ENCODE peak calls at places on chromosomes 12 and 14, in eight cellular contexts. V is lower lobe of right lung, E is uterus, Q is pancreas, A is fibroblast of mammary gland, O is breast epithelium, D is HL-60, M is tibial nerve. K is an unnamed sample.

GRCh38 chr12:88325076-88325827 is 183.1 kb downstream of the TMTC3 start:
- DNase-seq in V (no peak), E (no peak), Q (no peak), A (peak; percentile 97), O (no peak), D (no peak), M (no peak), K (peak; percentile 94)

GRCh38 chr12:43238281-43238680 is 313.7 kb downstream of the ADAMTS20 start:
- DNase-seq in V (no peak), E (no peak), Q (no peak), A (peak; percentile 3), O (no peak), D (no peak), M (no peak), K (peak; percentile 4)

GRCh38 chr12:96578526-96579125 is 89.2 kb downstream of the CFAP54 start:
- DNase-seq in V (no peak), E (no peak), Q (no peak), A (peak; percentile 71), O (no peak), D (peak; percentile 13), M (no peak), K (peak; percentile 16)

GRCh38 chr12:93957870-93958269 is 190.5 kb upstream of the PLXNC1 start:
- DNase-seq in V (no peak), E (no peak), Q (no peak), A (peak; percentile 82), O (no peak), D (no peak), M (no peak), K (peak; percentile 71)

GRCh38 chr12:76236640-76237039 is 111.6 kb downstream of the BBS10 start:
- DNase-seq in V (no peak), E (no peak), Q (no peak), A (peak; percentile 47), O (no peak), D (no peak), M (no peak), K (no peak)

GRCh38 chr14:47262801-47263200 is 412.6 kb downstream of the MDGA2 start:
- DNase-seq in V (no peak), E (no peak), Q (no peak), A (no peak), O (no peak), D (no peak), M (no peak), K (no peak)

GRCh38 chr12:40693503-40693863 is 1.2 kb downstream of the CNTN1 start:
- DNase-seq in V (peak; percentile 44), E (peak; percentile 22), Q (no peak), A (no peak), O (peak; percentile 24), D (no peak), M (peak; percentile 49), K (no peak)

GRCh38 chr12:81128930-81129554 is 51.2 kb downstream of the ACSS3 start:
- DNase-seq in V (no peak), E (peak; percentile 19), Q (peak; percentile 18), A (peak; percentile 60), O (no peak), D (peak; percentile 16), M (no peak), K (peak; percentile 24)

GRCh38 chr12:32217354-32218310 is 111.0 kb downstream of the BICD1 start:
- DNase-seq in V (peak; percentile 69), E (no peak), Q (no peak), A (peak; percentile 86), O (no peak), D (peak; percentile 61), M (peak; percentile 29), K (peak; percentile 89)

GRCh38 chr14:101619484-101619883 is 58.2 kb downstream of the DIO3 start:
- DNase-seq in V (no peak), E (no peak), Q (no peak), A (no peak), O (no peak), D (no peak), M (no peak), K (no peak)

GRCh38 chr12:56630180-56630632 is at the start of gene BAZ2A:
- DNase-seq in V (peak; percentile 93), E (peak; percentile 83), Q (peak; percentile 93), A (peak; percentile 67), O (peak; percentile 78), D (peak; percentile 90), M (peak; percentile 81), K (peak; percentile 94)

DNA sequence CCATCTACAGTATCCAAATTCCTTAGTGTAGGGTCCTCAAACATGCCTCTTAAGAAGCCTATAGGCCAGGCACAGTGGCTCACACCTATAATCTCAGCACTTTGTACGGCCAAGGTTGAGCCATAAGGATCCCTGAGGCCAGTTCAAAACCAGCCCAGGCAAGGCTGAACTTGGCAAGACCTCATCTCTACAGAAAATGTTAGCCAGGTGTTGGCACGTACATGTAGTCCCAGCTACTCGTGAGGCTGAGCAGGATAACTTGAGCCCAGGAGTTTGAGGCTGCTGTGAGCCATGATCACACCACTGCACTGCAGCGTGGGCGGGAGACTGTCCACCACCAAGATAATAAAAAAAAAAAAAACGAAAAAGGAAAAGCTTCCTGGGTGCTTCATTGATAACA is 6.8 kb downstream of the CCDC59 start:
- DNase-seq in V (no peak), E (no peak), Q (no peak), A (no peak), O (no peak), D (no peak), M (no peak), K (no peak)
- TF ChIP-seq CTCF in V (no peak), E (no peak), Q (no peak), A (no peak), O (no peak), D (no peak), M (no peak), K (no peak)

DNA sequence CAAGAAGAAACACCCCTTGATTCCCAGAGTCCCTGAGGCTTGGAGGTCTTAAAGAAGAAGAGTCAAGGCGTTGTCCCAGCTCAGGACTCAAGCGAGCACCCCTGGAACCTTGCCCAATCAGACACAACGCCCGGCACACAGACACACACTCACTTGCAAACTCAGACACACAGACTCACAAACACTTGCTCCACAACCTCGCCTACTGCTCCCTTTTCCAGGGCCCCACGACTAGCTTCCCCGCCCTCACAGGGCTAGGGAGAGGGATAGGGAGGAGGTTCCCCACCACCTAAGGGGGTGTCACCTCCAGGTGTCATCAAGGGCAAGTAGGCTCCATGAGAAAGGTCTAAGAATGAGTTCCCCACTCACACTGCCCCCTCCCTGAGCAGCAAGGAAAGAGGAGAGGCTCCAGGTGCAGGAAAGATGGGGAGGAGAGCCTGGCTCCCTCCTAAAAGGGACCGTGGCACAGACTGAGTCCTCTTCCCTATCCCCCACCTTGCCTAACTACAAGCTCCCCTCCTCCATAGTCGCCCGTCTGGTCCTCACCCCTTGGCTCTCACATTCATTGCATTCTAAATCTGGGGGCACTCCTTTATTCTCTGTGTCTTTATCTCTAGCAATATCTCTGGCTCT is 717 bp downstream of the WNT10B start:
- DNase-seq in V (no peak), E (no peak), Q (no peak), A (no peak), O (no peak), D (no peak), M (no peak), K (no peak)
- H3K4me3 ChIP-seq in V (peak overlapping the region; percentile 43), E (no peak overlapping the region), Q (no peak overlapping the region), A (no peak overlapping the region), O (peak overlapping the region; percentile 65), D (peak overlapping the region; percentile 55), M (peak overlapping the region; percentile 39), K (peak overlapping the region; percentile 32)

DNA sequence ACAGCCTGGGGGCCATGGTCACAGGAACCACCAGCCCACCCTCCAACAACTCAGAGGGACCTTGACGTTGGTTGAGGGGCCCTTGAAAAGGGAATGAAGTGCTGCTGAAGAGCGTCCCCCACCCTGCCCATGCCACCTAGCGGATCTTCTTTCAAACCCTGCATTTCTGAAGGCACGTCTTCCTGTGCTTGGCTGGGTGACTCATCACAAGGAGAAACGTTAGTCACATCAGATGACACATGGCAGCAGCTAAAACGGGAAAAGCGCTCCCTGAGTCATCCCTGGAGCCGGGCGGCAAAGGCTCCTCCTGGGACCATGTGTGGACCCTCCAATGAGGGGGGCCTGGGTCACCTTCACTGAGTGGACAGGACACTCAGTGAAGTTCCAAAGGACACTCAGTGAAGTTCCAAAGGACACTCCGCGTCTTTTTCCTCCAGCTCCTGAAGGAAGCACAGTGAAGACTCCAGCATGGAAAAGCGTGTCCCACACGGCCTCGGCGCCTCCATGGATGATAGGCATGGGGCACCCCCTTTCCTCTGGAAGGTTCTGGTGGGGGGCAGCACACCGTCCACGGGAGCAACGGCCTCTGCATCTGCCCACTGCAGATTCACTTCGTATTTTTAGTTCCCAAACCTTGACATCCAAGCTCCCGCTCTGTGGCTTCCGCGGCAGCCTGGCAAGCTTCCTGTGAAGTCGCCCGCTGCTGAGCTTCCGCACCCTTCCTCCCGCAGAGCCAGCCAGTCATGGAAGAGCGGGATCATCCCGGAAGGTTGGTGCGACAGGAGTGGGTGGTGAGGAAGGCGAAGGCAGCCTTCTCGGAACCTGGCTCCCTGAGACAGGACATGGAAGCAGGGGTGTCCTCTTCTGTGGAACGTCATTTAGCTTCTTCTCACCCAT is 383.4 kb downstream of the VRK1 start:
- DNase-seq in V (no peak), E (no peak), Q (no peak), A (peak; percentile 77), O (no peak), D (no peak), M (no peak), K (peak; percentile 29)
- TF ChIP-seq CTCF in V (no peak), E (no peak), Q (no peak), A (peak; percentile 24), O (no peak), D (no peak), M (no peak), K (peak; percentile 15)

GRCh38 chr14:22540811-22541360 is 48.1 kb downstream of the DAD1 start:
- DNase-seq in V (no peak), E (no peak), Q (no peak), A (no peak), O (no peak), D (no peak), M (no peak), K (no peak)
- H3K4me3 ChIP-seq in V (no peak overlapping the region), E (no peak overlapping the region), Q (no peak overlapping the region), A (no peak overlapping the region), O (no peak overlapping the region), D (no peak overlapping the region), M (no peak overlapping the region), K (no peak overlapping the region)

DNA sequence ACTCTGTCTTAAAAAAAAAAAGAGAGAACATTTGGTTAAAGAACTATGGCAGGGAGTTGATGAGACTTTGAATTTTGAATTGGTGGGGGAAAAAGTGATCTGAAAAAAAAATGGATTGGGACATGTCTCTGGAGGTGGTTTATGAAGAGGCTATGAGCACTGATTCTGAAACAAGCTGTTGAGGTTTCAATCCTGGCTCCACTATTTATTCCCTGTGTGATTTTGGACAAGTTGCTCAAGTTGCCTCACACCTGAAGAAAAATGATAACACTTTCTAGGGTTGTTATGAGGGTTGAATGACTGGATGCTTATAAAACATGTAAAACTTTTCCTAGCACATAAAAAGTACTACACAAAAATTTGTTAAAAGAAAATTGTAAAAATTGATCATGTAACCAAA is 1.8 kb upstream of the ANO6 start:
- DNase-seq in V (no peak), E (no peak), Q (no peak), A (no peak), O (no peak), D (no peak), M (no peak), K (no peak)
- TF ChIP-seq CTCF in V (no peak), E (no peak), Q (no peak), A (no peak), O (no peak), D (no peak), M (no peak), K (no peak)

GRCh38 chr12:26880625-26881024 is 47.6 kb upstream of the ITPR2 start:
- DNase-seq in V (no peak), E (no peak), Q (no peak), A (no peak), O (no peak), D (no peak), M (no peak), K (no peak)

GRCh38 chr12:26890784-26891183 is 47.0 kb downstream of the INTS13 start:
- DNase-seq in V (no peak), E (no peak), Q (no peak), A (no peak), O (no peak), D (no peak), M (no peak), K (no peak)

GRCh38 chr12:26884765-26885576 is 52.0 kb upstream of the ITPR2 start:
- DNase-seq in V (peak; percentile 87), E (peak; percentile 84), Q (peak; percentile 86), A (peak; percentile 75), O (peak; percentile 86), D (peak; percentile 90), M (peak; percentile 91), K (peak; percentile 52)
- H3K4me3 ChIP-seq in V (no peak overlapping the region), E (no peak overlapping the region), Q (no peak overlapping the region), A (no peak overlapping the region), O (no peak overlapping the region), D (no peak overlapping the region), M (no peak overlapping the region), K (no peak overlapping the region)